ENCODE peak calls at places on chromosomes 13 and 19, in five cellular contexts. Q is amniotic stem cell, D is GM23248, K is BJ, Z is RPMI7951. R is an unnamed sample.

GRCh38 chr13:42420304-42420703 is 148.4 kb downstream of the AKAP11 start:
- DNase-seq in K (no peak), Z (no peak), D (no peak), Q (no peak), R (no peak)

GRCh38 chr19:12779162-12779993 is 4.0 kb upstream of the HOOK2 start:
- DNase-seq in Q (no peak), K (no peak), D (peak), Z (peak), R (peak)

GRCh38 chr13:111211789-111212516 is 96.8 kb downstream of the ARHGEF7 start:
- DNase-seq in D (no peak), Z (no peak), Q (no peak), K (no peak), R (no peak)

GRCh38 chr13:59346861-59347470 is 816.8 kb downstream of the DIAPH3 start:
- DNase-seq in Z (no peak), D (no peak), K (no peak), Q (no peak), R (no peak)

GRCh38 chr13:92433963-92434362 is 792.6 kb upstream of the GPC6 start:
- DNase-seq in Z (no peak), K (no peak), D (no peak), Q (no peak), R (no peak)

GRCh38 chr19:3969435-3970312 is 1.2 kb downstream of the DAPK3 start:
- DNase-seq in D (peak), Q (peak), Z (peak), K (no peak), R (no peak)

GRCh38 chr19:35509018-35509652 is 4.3 kb downstream of the DMKN start:
- DNase-seq in K (no peak), Z (no peak), D (peak), Q (no peak), R (peak)

GRCh38 chr19:12885749-12886706 is 973 bp downstream of the KLF1 start:
- DNase-seq in K (no peak), D (no peak), Q (no peak), Z (no peak), R (no peak)

GRCh38 chr19:37977992-37978391 is 71.0 kb downstream of the SIPA1L3 start:
- DNase-seq in Z (peak), K (no peak), Q (no peak), D (peak), R (no peak)

GRCh38 chr19:35066691-35067563 is 25.4 kb downstream of the HPN start:
- DNase-seq in Q (peak), K (no peak), Z (peak), D (peak), R (peak)

GRCh38 chr19:39506944-39507714 is 7.8 kb upstream of the SELENOV start:
- DNase-seq in Z (peak), K (no peak), D (peak), Q (no peak), R (peak)

GRCh38 chr13:97367427-97367826 is 66.5 kb upstream of the RAP2A start:
- DNase-seq in Q (peak), Z (peak), K (peak), D (peak), R (no peak)

GRCh38 chr19:3146677-3147100 is 10.9 kb downstream of the GNA15 start:
- DNase-seq in K (no peak), Q (no peak), D (no peak), Z (no peak), R (no peak)

GRCh38 chr13:39349391-39349790 is 253.6 kb downstream of the LHFPL6 start:
- DNase-seq in Q (no peak), Z (no peak), D (no peak), K (no peak), R (no peak)

GRCh38 chr13:106593131-106593530 is 25.2 kb upstream of the ARGLU1 start:
- DNase-seq in Z (no peak), K (no peak), Q (no peak), D (no peak), R (no peak)